ENCODE peak calls at places on chromosomes 1 and 21, in seven cellular contexts. T, J, G, N, H, Y and X are unnamed samples.

GRCh38 chr1:32684167-32684811 is 18.3 kb downstream of the SYNC start:
- DNase-seq in T (no peak), J (no peak), G (no peak), N (peak), H (peak), Y (peak), X (no peak)

GRCh38 chr1:201258763-201259230 is 24.5 kb upstream of the PKP1 start:
- DNase-seq in T (no peak), J (no peak), G (no peak), N (no peak), H (no peak), Y (no peak), X (no peak)

GRCh38 chr1:95409901-95410300 is 175.9 kb downstream of the RWDD3 start:
- DNase-seq in T (no peak), J (no peak), G (no peak), N (no peak), H (no peak), Y (no peak), X (no peak)

GRCh38 chr1:221074325-221074724 is 195.1 kb downstream of the HLX start:
- DNase-seq in T (no peak), J (no peak), G (peak), N (no peak), H (no peak), Y (no peak), X (no peak)

GRCh38 chr1:1906185-1907097 is 8.6 kb upstream of the CALML6 start:
- DNase-seq in T (peak), J (peak), G (peak), N (peak), H (peak), Y (peak), X (peak)

GRCh38 chr1:30410153-30410851 is 313.1 kb downstream of the MATN1 start:
- DNase-seq in T (no peak), J (no peak), G (no peak), N (no peak), H (peak), Y (no peak), X (no peak)

GRCh38 chr1:25031966-25032667 is 102.0 kb upstream of the RUNX3 start:
- DNase-seq in T (peak), J (peak), G (peak), N (no peak), H (peak), Y (no peak), X (no peak)

GRCh38 chr1:100785399-100786082 is 66.0 kb downstream of the VCAM1 start:
- DNase-seq in T (no peak), J (no peak), G (peak), N (peak), H (no peak), Y (no peak), X (no peak)

GRCh38 chr1:248421384-248421783 is 18.5 kb downstream of the OR2T1 start:
- DNase-seq in T (no peak), J (no peak), G (no peak), N (peak), H (no peak), Y (no peak), X (no peak)

GRCh38 chr1:227958617-227959324 is 11.0 kb upstream of the WNT9A start:
- DNase-seq in T (no peak), J (no peak), G (no peak), N (no peak), H (peak), Y (no peak), X (no peak)

GRCh38 chr1:221440658-221441057 is 301.2 kb downstream of the DUSP10 start:
- DNase-seq in T (no peak), J (no peak), G (peak), N (peak), H (peak), Y (no peak), X (no peak)

GRCh38 chr1:173206816-173207595 is at the start of gene TNFSF4:
- DNase-seq in T (peak), J (peak), G (no peak), N (peak), H (no peak), Y (peak), X (no peak)

GRCh38 chr1:114032271-114033218 is 53.3 kb downstream of the OLFML3 start:
- DNase-seq in T (no peak), J (no peak), G (peak), N (peak), H (no peak), Y (no peak), X (no peak)

GRCh38 chr1:22315315-22316078 is 136.2 kb upstream of the ZBTB40 start:
- DNase-seq in T (no peak), J (no peak), G (no peak), N (no peak), H (no peak), Y (no peak), X (no peak)

GRCh38 chr1:149903836-149904491 is 4.6 kb downstream of the BOLA1 start:
- DNase-seq in T (no peak), J (no peak), G (no peak), N (no peak), H (no peak), Y (no peak), X (peak)

GRCh38 chr21:44927587-44928461 is 7.1 kb upstream of the ITGB2 start:
- DNase-seq in T (peak), J (peak), G (peak), N (peak), H (no peak), Y (peak), X (no peak)

GRCh38 chr1:55702064-55702463 is 486.9 kb upstream of the USP24 start:
- DNase-seq in T (no peak), J (no peak), G (peak), N (peak), H (no peak), Y (peak), X (no peak)

GRCh38 chr1:201543871-201544521 is 5.1 kb downstream of the NAV1 start:
- DNase-seq in T (no peak), J (no peak), G (no peak), N (peak), H (no peak), Y (no peak), X (no peak)

GRCh38 chr1:201299968-201300367 is 16.7 kb downstream of the PKP1 start:
- DNase-seq in T (no peak), J (peak), G (peak), N (peak), H (no peak), Y (peak), X (no peak)

GRCh38 chr1:116807871-116808450 is 53.7 kb downstream of the CD2 start:
- DNase-seq in T (no peak), J (no peak), G (no peak), N (no peak), H (no peak), Y (no peak), X (no peak)

GRCh38 chr1:38598118-38598517 is 261.5 kb downstream of the RRAGC start:
- DNase-seq in T (no peak), J (no peak), G (no peak), N (peak), H (no peak), Y (no peak), X (no peak)

GRCh38 chr1:169884616-169885015 is 9.1 kb downstream of the SCYL3 start:
- DNase-seq in T (no peak), J (no peak), G (peak), N (no peak), H (no peak), Y (no peak), X (no peak)

GRCh38 chr1:55584521-55585401 is 369.6 kb upstream of the USP24 start:
- DNase-seq in T (no peak), J (no peak), G (no peak), N (peak), H (no peak), Y (no peak), X (no peak)

GRCh38 chr21:33051925-33052324 is 18.0 kb upstream of the OLIG1 start:
- DNase-seq in T (no peak), J (no peak), G (no peak), N (no peak), H (no peak), Y (no peak), X (no peak)

GRCh38 chr1:171486048-171486519 is 754 bp downstream of the PRRC2C start:
- DNase-seq in T (peak), J (no peak), G (peak), N (peak), H (peak), Y (peak), X (no peak)

GRCh38 chr1:109643385-109644230 is 12.3 kb upstream of the GSTM4 start:
- DNase-seq in T (peak), J (peak), G (peak), N (peak), H (peak), Y (peak), X (peak)

GRCh38 chr1:37267111-37267835 is 207.1 kb upstream of the ZC3H12A start:
- DNase-seq in T (no peak), J (no peak), G (no peak), N (peak), H (no peak), Y (no peak), X (no peak)

GRCh38 chr1:232176222-232176621 is 453.7 kb downstream of the SIPA1L2 start:
- DNase-seq in T (no peak), J (no peak), G (no peak), N (no peak), H (no peak), Y (no peak), X (no peak)

GRCh38 chr1:6108937-6109636 is 63.4 kb downstream of the KCNAB2 start:
- DNase-seq in T (peak), J (no peak), G (peak), N (peak), H (no peak), Y (no peak), X (peak)

GRCh38 chr21:33908760-33909159 is 6.8 kb downstream of the ATP5PO start:
- DNase-seq in T (peak), J (no peak), G (no peak), N (no peak), H (no peak), Y (no peak), X (no peak)

GRCh38 chr1:68571499-68571898 is 74.6 kb upstream of the DEPDC1 start:
- DNase-seq in T (no peak), J (no peak), G (peak), N (peak), H (no peak), Y (no peak), X (no peak)

GRCh38 chr1:245512980-245513578 is 358.3 kb downstream of the KIF26B start:
- DNase-seq in T (peak), J (no peak), G (no peak), N (peak), H (no peak), Y (no peak), X (no peak)

GRCh38 chr1:115112496-115113375 is 23.4 kb upstream of the TSPAN2 start:
- DNase-seq in T (peak), J (no peak), G (no peak), N (peak), H (no peak), Y (peak), X (no peak)

GRCh38 chr1:197180252-197180878 is 33.9 kb upstream of the ASPM start:
- DNase-seq in T (no peak), J (no peak), G (peak), N (peak), H (no peak), Y (no peak), X (no peak)

DNA sequence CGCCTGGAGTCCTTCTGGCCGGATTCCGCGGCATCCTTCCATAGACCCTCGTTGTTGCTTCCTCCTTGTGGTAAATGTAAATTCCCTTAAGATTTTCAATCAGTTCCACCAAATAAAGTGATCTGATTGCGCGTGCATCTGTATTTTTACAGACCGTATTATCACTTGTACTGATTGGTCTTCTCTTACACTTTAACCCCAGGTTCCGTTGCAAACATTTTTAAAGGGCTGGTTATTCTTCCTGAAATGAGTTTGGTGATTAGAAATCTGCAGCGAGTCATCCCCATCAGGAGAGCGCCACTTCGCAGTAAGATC is 483 bp downstream of the YBEY start:
- DNase-seq in T (no peak), J (no peak), G (no peak), N (no peak), H (no peak), Y (no peak), X (no peak)
- TF ChIP-seq CTCF in T (no peak), J (no peak), G (no peak), N (no peak), H (no peak), Y (no peak), X (no peak)

GRCh38 chr1:12525311-12526181 is 92.5 kb downstream of the DHRS3 start:
- DNase-seq in T (no peak), J (peak), G (no peak), N (peak), H (peak), Y (peak), X (peak)

GRCh38 chr1:12528021-12528852 is 89.8 kb downstream of the DHRS3 start:
- DNase-seq in T (no peak), J (peak), G (peak), N (peak), H (peak), Y (peak), X (peak)

GRCh38 chr1:12521096-12521495 is 96.9 kb downstream of the DHRS3 start:
- DNase-seq in T (no peak), J (no peak), G (no peak), N (no peak), H (peak), Y (no peak), X (no peak)

GRCh38 chr1:12527564-12527963 is 90.4 kb downstream of the DHRS3 start:
- DNase-seq in T (no peak), J (no peak), G (no peak), N (no peak), H (peak), Y (no peak), X (peak)

GRCh38 chr1:12524266-12524665 is 93.7 kb downstream of the DHRS3 start:
- DNase-seq in T (no peak), J (no peak), G (no peak), N (no peak), H (peak), Y (no peak), X (peak)
- TF ChIP-seq CTCF in T (no peak), J (no peak), G (no peak), N (no peak), H (no peak), Y (no peak), X (no peak)

DNA sequence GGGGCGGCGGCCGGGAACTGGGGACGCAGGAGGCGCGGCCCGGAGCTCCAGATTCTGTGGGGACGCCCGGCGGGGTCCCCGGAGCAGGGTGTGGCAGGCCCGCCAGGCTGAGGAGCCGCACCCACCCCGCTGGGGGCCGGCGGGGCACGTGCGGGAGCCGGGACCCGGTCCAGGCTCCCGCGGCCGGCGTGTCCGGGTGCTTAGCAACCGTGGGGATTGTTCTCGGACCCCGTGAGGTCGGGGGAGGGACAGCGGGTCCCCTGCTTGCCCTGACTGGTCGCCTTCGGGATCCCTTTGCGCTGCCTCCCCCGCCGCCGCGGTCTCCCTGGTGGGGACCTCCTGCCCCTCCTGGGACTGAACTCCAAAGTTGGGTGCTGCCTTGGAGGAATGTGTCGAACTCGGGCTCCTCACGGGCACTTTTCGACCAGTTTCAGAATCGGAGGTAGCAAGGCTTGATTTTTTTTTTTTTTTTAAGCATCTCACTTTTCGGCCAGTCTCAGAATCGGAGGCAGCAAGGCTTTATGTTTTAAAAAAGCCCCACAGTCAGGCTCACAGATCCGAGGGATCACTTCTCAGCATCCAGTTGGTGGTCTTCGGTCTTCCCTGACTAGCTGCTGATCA is 522 bp downstream of the FAM76A start:
- DNase-seq in T (peak), J (peak), G (peak), N (peak), H (peak), Y (peak), X (peak)
- TF ChIP-seq CTCF in T (peak), J (no peak), G (no peak), N (no peak), H (no peak), Y (no peak), X (no peak)

DNA sequence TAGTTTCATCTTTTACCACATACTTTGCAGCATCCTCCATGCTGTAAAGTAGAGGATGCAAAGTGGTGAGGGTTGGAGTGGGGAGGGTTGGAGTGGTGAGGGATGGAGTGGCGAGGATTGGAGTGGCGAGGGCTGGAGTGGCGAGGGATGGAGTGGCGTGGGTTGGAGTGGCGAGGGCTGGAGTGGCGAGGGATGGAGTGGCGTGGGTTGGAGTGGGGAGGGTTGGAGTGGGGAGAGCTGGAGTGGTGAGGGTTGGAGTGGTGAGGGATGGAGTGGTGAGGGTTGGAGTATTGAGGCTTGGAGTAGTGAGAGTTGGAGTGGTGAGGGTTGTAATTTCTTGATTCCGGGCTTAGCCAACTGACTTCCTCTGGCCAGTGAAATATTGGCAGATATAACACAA is 618.3 kb downstream of the MRPL39 start:
- DNase-seq in T (no peak), J (no peak), G (no peak), N (no peak), H (no peak), Y (no peak), X (no peak)
- TF ChIP-seq CTCF in T (no peak), J (no peak), G (no peak), N (no peak), H (no peak), Y (no peak), X (no peak)

DNA sequence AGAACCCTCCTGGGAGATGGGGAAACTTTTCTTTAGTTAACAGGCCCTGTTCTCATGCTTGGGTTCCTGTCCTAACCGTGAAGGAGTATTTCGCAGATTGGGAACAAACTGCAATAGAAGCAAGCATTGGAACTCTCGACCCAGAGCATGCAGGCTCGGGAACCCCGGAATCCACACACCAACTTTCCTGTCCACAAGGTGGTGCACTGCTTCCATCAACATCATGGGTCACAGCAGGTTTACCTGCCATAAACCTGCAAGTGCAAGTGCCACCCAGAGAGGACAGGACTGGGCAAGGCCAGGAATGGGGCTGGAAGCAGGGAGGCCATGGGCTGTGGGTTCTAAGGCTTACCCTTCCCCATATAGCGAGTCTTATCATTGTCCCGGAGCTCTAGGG is 6.9 kb downstream of the ENO1 start:
- DNase-seq in T (no peak), J (no peak), G (peak), N (no peak), H (no peak), Y (peak), X (no peak)
- TF ChIP-seq CTCF in T (peak), J (peak), G (peak), N (no peak), H (no peak), Y (peak), X (peak)

GRCh38 chr1:19395678-19396192 is 83.6 kb downstream of the SLC66A1 start:
- DNase-seq in T (no peak), J (no peak), G (peak), N (peak), H (no peak), Y (no peak), X (no peak)
- TF ChIP-seq CTCF in T (no peak), J (no peak), G (no peak), N (peak), H (no peak), Y (no peak), X (peak)

GRCh38 chr1:26327956-26328362 is 10.2 kb downstream of the CD52 start:
- DNase-seq in T (peak), J (no peak), G (peak), N (no peak), H (no peak), Y (no peak), X (no peak)
- TF ChIP-seq CTCF in T (no peak), J (no peak), G (peak), N (no peak), H (no peak), Y (no peak), X (no peak)

GRCh38 chr1:240968864-240969263 is 356.9 kb upstream of the GREM2 start:
- DNase-seq in T (no peak), J (no peak), G (no peak), N (no peak), H (no peak), Y (no peak), X (no peak)

GRCh38 chr1:240965581-240966091 is 353.7 kb upstream of the GREM2 start:
- DNase-seq in T (no peak), J (no peak), G (no peak), N (peak), H (no peak), Y (no peak), X (no peak)

GRCh38 chr1:240970253-240970652 is 358.3 kb upstream of the GREM2 start:
- DNase-seq in T (no peak), J (no peak), G (no peak), N (no peak), H (no peak), Y (no peak), X (no peak)

GRCh38 chr1:240962086-240962485 is 350.1 kb upstream of the GREM2 start:
- DNase-seq in T (no peak), J (no peak), G (no peak), N (no peak), H (no peak), Y (no peak), X (no peak)

GRCh38 chr1:240967070-240967724 is 355.2 kb upstream of the GREM2 start:
- DNase-seq in T (no peak), J (no peak), G (no peak), N (peak), H (no peak), Y (no peak), X (no peak)
- TF ChIP-seq CTCF in T (no peak), J (no peak), G (no peak), N (no peak), H (no peak), Y (no peak), X (peak)

DNA sequence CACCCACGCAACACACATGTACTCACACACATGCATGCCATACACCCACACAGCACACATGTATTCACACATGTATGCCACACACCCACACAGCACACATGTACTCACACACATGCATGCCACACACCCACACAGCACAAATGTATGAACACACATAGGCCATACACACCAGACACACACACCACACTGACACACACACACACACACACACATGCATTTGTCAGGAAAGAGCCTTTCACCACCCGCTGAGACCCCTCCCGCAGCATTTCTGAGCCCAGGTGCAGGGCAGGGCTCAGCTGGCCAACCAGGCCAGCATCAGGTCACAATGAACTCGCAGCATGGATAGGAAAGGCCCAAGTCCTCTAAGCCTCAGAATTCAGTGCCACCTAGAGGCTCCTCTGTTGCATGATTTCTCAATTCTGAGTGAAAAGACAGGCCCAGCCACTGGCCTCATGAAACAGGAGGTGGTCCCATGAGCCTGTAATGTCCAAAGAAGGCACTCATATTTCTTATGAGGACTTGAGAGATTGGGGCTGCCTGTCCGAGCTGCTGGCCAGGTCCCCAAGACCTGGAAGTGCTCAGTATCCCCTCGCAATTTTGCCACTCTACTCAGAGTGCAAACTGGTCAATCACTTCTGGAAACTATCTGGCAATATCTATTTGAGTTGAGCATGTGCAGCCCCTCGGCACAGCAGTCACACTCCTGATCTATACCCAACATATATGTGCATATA is 57.3 kb downstream of the PSMG1 start:
- DNase-seq in T (peak), J (no peak), G (peak), N (peak), H (peak), Y (peak), X (no peak)
- TF ChIP-seq CTCF in T (peak), J (peak), G (peak), N (peak), H (peak), Y (peak), X (peak)